ENCODE peak calls at places on chromosome 10, in eight cellular contexts. Y, M, L, X, Q, E, F and G are unnamed samples.

GRCh38 chr10:108097258-108097657 is 932.8 kb upstream of the SORCS1 start:
- DNase-seq in Y (no peak), M (no peak), L (no peak), X (no peak), Q (no peak), E (no peak), F (no peak), G (no peak)

GRCh38 chr10:86715156-86715795 is 41.1 kb upstream of the BMPR1A start:
- DNase-seq in Y (no peak), M (no peak), L (no peak), X (no peak), Q (no peak), E (no peak), F (no peak), G (no peak)

GRCh38 chr10:98267069-98267893 is 713 bp downstream of the LOXL4 start:
- DNase-seq in Y (no peak), M (peak), L (no peak), X (no peak), Q (no peak), E (no peak), F (no peak), G (no peak)

GRCh38 chr10:35495521-35496238 is 109.5 kb upstream of the GJD4 start:
- DNase-seq in Y (no peak), M (no peak), L (no peak), X (no peak), Q (no peak), E (no peak), F (no peak), G (no peak)

GRCh38 chr10:47361293-47361692 is 13.1 kb downstream of the RBP3 start:
- DNase-seq in Y (peak), M (peak), L (peak), X (no peak), Q (no peak), E (no peak), F (no peak), G (no peak)

GRCh38 chr10:92420554-92421275 is 129.7 kb downstream of the MARCHF5 start:
- DNase-seq in Y (no peak), M (no peak), L (no peak), X (no peak), Q (no peak), E (no peak), F (no peak), G (no peak)

GRCh38 chr10:33086100-33086499 is 128.1 kb upstream of the ITGB1 start:
- DNase-seq in Y (no peak), M (no peak), L (no peak), X (no peak), Q (no peak), E (no peak), F (no peak), G (no peak)

GRCh38 chr10:42637648-42638052 is 720 bp downstream of the ZNF33B start:
- DNase-seq in Y (no peak), M (no peak), L (no peak), X (no peak), Q (no peak), E (no peak), F (no peak), G (no peak)

GRCh38 chr10:72315611-72316385 is 38.9 kb downstream of the DNAJB12 start:
- DNase-seq in Y (peak), M (no peak), L (no peak), X (no peak), Q (peak), E (no peak), F (no peak), G (no peak)

GRCh38 chr10:49744924-49745605 is 17.1 kb downstream of the OGDHL start:
- DNase-seq in Y (no peak), M (no peak), L (no peak), X (no peak), Q (no peak), E (no peak), F (no peak), G (no peak)

GRCh38 chr10:118506835-118507234 is 88.6 kb downstream of the PRLHR start:
- DNase-seq in Y (no peak), M (no peak), L (no peak), X (no peak), Q (no peak), E (no peak), F (no peak), G (no peak)

GRCh38 chr10:51683031-51683830 is 16.2 kb downstream of the CSTF2T start:
- DNase-seq in Y (peak), M (no peak), L (no peak), X (no peak), Q (no peak), E (no peak), F (no peak), G (no peak)

GRCh38 chr10:24453404-24453830 is 244.5 kb downstream of the KIAA1217 start:
- DNase-seq in Y (no peak), M (no peak), L (no peak), X (no peak), Q (no peak), E (no peak), F (no peak), G (no peak)

GRCh38 chr10:132989476-132990415 is 47.4 kb upstream of the CFAP46 start:
- DNase-seq in Y (no peak), M (no peak), L (no peak), X (no peak), Q (no peak), E (no peak), F (no peak), G (no peak)

GRCh38 chr10:17423641-17424186 is 30.7 kb downstream of the ST8SIA6 start:
- DNase-seq in Y (no peak), M (no peak), L (no peak), X (no peak), Q (no peak), E (no peak), F (no peak), G (no peak)